ENCODE peak calls at places on chromosomes 2 and 18, in four cellular contexts. J is H1, L is HepG2, T is GM12878. Y is an unnamed sample.

GRCh38 chr2:237968048-237968862 is 1.4 kb downstream of the UBE2F start:
- DNase-seq in J (no peak), L (peak; percentile 35), T (peak; percentile 82), Y (peak; percentile 59)

GRCh38 chr2:27833931-27834330 is 56.3 kb downstream of the RBKS start:
- DNase-seq in J (no peak), L (no peak), T (no peak), Y (no peak)

GRCh38 chr18:43571078-43571689 is 293.9 kb upstream of the SYT4 start:
- DNase-seq in J (peak; percentile 52), L (peak; percentile 27), T (no peak), Y (peak; percentile 40)

GRCh38 chr2:56871641-56872040 is 687.9 kb downstream of the CCDC85A start:
- DNase-seq in J (no peak), L (no peak), T (no peak), Y (no peak)

GRCh38 chr18:55850904-55851303 is 262.9 kb upstream of the TCF4 start:
- DNase-seq in J (no peak), L (no peak), T (no peak), Y (no peak)

GRCh38 chr2:144198116-144198515 is 321.8 kb downstream of the ZEB2 start:
- DNase-seq in J (no peak), L (peak; percentile 61), T (no peak), Y (no peak)

GRCh38 chr2:19787134-19787533 is 114.6 kb downstream of the TTC32 start:
- DNase-seq in J (no peak), L (no peak), T (no peak), Y (no peak)

GRCh38 chr2:56202722-56203121 is 18.9 kb downstream of the CCDC85A start:
- DNase-seq in J (no peak), L (no peak), T (no peak), Y (no peak)

GRCh38 chr2:161766334-161766733 is 142.1 kb downstream of the SLC4A10 start:
- DNase-seq in J (no peak), L (peak; percentile 59), T (no peak), Y (no peak)

GRCh38 chr18:62957885-62958472 is 242.6 kb downstream of the PHLPP1 start:
- DNase-seq in J (peak; percentile 87), L (peak; percentile 46), T (no peak), Y (no peak)

GRCh38 chr2:129849559-129850160 is 129.8 kb upstream of the RAB6C start:
- DNase-seq in J (no peak), L (peak; percentile 69), T (peak; percentile 40), Y (peak; percentile 60)

GRCh38 chr2:168697668-168698121 is 104.7 kb upstream of the NOSTRIN start:
- DNase-seq in J (no peak), L (no peak), T (no peak), Y (no peak)

GRCh38 chr2:219661955-219662395 is 34.5 kb downstream of the SLC4A3 start:
- DNase-seq in J (no peak), L (no peak), T (no peak), Y (no peak)
- TF ChIP-seq TCF12 in J (no peak), L (no peak), T (no peak), Y (no peak)

GRCh38 chr2:120252207-120253020 is at the start of gene RALB:
- DNase-seq in J (peak; percentile 99), L (peak; percentile 98), T (peak; percentile 87), Y (peak; percentile 99)
- TF ChIP-seq POLR2AphosphoS5 in J (no peak), L (peak; percentile 42), T (peak; percentile 40), Y (peak; percentile 62)

GRCh38 chr18:60044290-60045006 is 144.7 kb downstream of the PMAIP1 start:
- DNase-seq in J (no peak), L (no peak), T (no peak), Y (no peak)
- TF ChIP-seq TCF12 in J (no peak), L (no peak), T (no peak), Y (peak; percentile 94)

GRCh38 chr2:152304845-152305244 is 30.1 kb upstream of the FMNL2 start:
- DNase-seq in J (no peak), L (no peak), T (no peak), Y (no peak)
- TF ChIP-seq POLR2AphosphoS5 in J (no peak), L (no peak), T (no peak), Y (no peak)

GRCh38 chr2:88842656-88843055 is 151.2 kb downstream of the RPIA start:
- DNase-seq in J (no peak), L (no peak), T (no peak), Y (no peak)

GRCh38 chr2:88838165-88838635 is 146.7 kb downstream of the RPIA start:
- DNase-seq in J (no peak), L (no peak), T (no peak), Y (no peak)

GRCh38 chr2:88843061-88843460 is 151.6 kb downstream of the RPIA start:
- DNase-seq in J (no peak), L (no peak), T (no peak), Y (no peak)

GRCh38 chr2:88843651-88844050 is 152.2 kb downstream of the RPIA start:
- DNase-seq in J (no peak), L (no peak), T (no peak), Y (no peak)

GRCh38 chr2:88841224-88841929 is 149.9 kb downstream of the RPIA start:
- DNase-seq in J (no peak), L (no peak), T (no peak), Y (no peak)
- TF ChIP-seq TCF12 in J (no peak), L (no peak), T (no peak), Y (no peak)

DNA sequence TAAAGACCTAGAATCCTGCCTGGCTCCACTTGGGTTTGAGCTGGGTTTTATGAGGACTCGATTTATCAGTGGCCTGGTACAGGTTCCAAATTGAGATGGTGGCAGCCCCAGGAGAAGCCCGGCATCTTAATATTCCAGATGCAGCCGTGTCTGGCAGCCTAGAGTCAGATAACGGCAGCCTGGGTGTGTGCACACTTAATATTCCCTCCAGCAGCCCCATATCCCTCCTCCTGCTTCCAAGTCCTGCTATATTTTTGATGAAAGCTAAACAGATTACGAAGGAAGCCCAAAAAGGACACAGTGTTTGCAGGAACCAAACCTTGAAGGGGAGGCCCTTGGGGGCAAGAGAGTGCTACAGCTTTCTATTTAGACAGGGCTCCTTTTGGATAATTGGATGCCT is 25.1 kb upstream of the ALK start:
- DNase-seq in J (no peak), L (no peak), T (no peak), Y (peak; percentile 63)
- TF ChIP-seq POLR2AphosphoS5 in J (no peak), L (no peak), T (no peak), Y (no peak)

GRCh38 chr2:233814436-233814835 is 36.3 kb downstream of the MROH2A start:
- DNase-seq in J (no peak), L (no peak), T (no peak), Y (no peak)
- TF ChIP-seq TCF12 in J (no peak), L (no peak), T (no peak), Y (no peak)

GRCh38 chr2:178449700-178450573 is 1.0 kb downstream of the PRKRA start:
- DNase-seq in J (no peak), L (peak; percentile 37), T (no peak), Y (no peak)
- TF ChIP-seq POLR2AphosphoS5 in J (no peak), L (no peak), T (no peak), Y (no peak)

DNA sequence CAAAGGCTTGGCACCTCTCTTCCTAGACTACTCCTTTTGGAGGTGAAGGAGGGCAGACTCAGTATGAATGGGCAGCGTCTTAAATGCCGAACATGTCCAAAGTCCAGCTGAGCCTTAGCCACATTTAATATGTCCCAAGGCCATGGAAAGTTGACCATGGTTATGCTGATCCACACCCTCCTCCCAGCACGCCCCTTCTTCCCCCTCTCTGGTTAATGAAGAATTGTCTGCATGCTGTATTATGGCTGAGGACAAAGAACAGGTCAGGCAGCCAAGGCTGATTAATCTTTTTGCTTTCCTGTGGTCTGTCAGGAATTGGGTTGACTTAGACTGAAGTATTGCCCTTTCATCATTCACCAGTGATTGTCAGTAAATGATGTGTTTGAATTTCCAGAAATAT is 5.8 kb upstream of the MYOM1 start:
- DNase-seq in J (no peak), L (no peak), T (no peak), Y (no peak)
- TF ChIP-seq TCF12 in J (no peak), L (no peak), T (no peak), Y (no peak)

Y was measured in SK-N-SH.